ENCODE peak calls at places on chromosomes 5 and 9, in six cellular contexts. Q is body of pancreas; A is stimulated activated CD4-positive, alpha-beta T cell treated with anti-CD3 and anti-CD28 coated beads, Interleukin-4, amount 100 ng/mL, for 24 hours; U is activated CD8-positive, alpha-beta T cell treated with anti-CD3 and anti-CD28 coated beads, Interleukin-2, amount 10 ng/mL, durations not matched to agents 7 days and 5 days; P is NCI-H774; K is pulmonary artery endothelial cell. L is an unnamed sample.

GRCh38 chr5:171308453-171309275 is at the start of gene TLX3:
- DNase-seq in U (no peak), Q (no peak), K (no peak), P (no peak), A (no peak), L (no peak)

GRCh38 chr9:110110154-110110553 is 97.8 kb downstream of the C9orf152 start:
- DNase-seq in Q (no peak), U (no peak), K (no peak), P (no peak), A (no peak), L (no peak)

GRCh38 chr5:37111426-37112382 is 137.5 kb downstream of the CPLANE1 start:
- DNase-seq in P (no peak), U (peak; percentile 60), K (no peak), Q (no peak), A (peak; percentile 28), L (no peak)

GRCh38 chr5:169788168-169788567 is 151.1 kb downstream of the DOCK2 start:
- DNase-seq in Q (no peak), P (no peak), U (no peak), K (no peak), A (no peak), L (no peak)

GRCh38 chr9:135586601-135587109 is 25.1 kb downstream of the PAEP start:
- DNase-seq in U (no peak), K (no peak), Q (no peak), P (no peak), A (no peak), L (no peak)

GRCh38 chr9:5388026-5388806 is 48.5 kb upstream of the RLN1 start:
- DNase-seq in K (no peak), Q (no peak), A (no peak), P (no peak), U (no peak), L (no peak)

GRCh38 chr9:99011161-99011709 is 67.5 kb downstream of the COL15A1 start:
- DNase-seq in U (no peak), A (no peak), Q (no peak), K (no peak), P (no peak), L (no peak)

GRCh38 chr9:138074516-138074915 is 196.9 kb downstream of the CACNA1B start:
- DNase-seq in K (no peak), Q (peak; percentile 5), U (no peak), A (no peak), P (no peak), L (no peak)

GRCh38 chr9:129594632-129595031 is 26.3 kb downstream of the C9orf50 start:
- DNase-seq in K (no peak), Q (no peak), P (no peak), A (no peak), U (no peak), L (no peak)

GRCh38 chr9:113719919-113720318 is 156.2 kb upstream of the ZNF618 start:
- DNase-seq in P (no peak), A (no peak), Q (no peak), K (no peak), U (peak; percentile 2), L (no peak)

GRCh38 chr9:23769307-23769935 is 56.6 kb downstream of the ELAVL2 start:
- DNase-seq in Q (no peak), A (no peak), U (no peak), K (no peak), P (no peak), L (no peak)

GRCh38 chr9:110583237-110583636 is 3.7 kb upstream of the SVEP1 start:
- DNase-seq in A (no peak), P (no peak), U (no peak), Q (no peak), K (no peak), L (no peak)

GRCh38 chr9:121725008-121725795 is 73.8 kb downstream of the DAB2IP start:
- DNase-seq in P (peak; percentile 76), K (peak; percentile 97), U (no peak), Q (peak; percentile 94), A (no peak), L (no peak)

GRCh38 chr9:114591206-114591853 is 3.8 kb downstream of the ATP6V1G1 start:
- DNase-seq in Q (no peak), U (no peak), P (no peak), K (no peak), A (no peak), L (no peak)

L was measured in activated CD4-positive, alpha-beta memory T cell treated with anti-CD3 and anti-CD28 coated beads for 36 hours.